ENCODE peak calls at places on chromosomes 7 and 10, in five cellular contexts. One of them, this sample, is unnamed.
A peak's percentile ranks its signal among the peaks of the same experiment; 100 is the strongest.

GRCh38 chr7:97735075-97735474 is 3.2 kb downstream of the TAC1 start:
- DNase-seq in CD8-positive, alpha-beta memory T cell: no peak
- DNase-seq in stimulated activated CD8-positive, alpha-beta memory T cell treated with anti-CD3 and anti-CD28 coated beads, Interleukin-15, amount 100 ng/mL, for 24 hours: no peak
- DNase-seq in H7: no peak
- DNase-seq in activated CD4-positive, alpha-beta T cell treated with anti-CD3 and anti-CD28 coated beads for 24 hours: no peak
- DNase-seq in this sample: no peak

GRCh38 chr10:33735463-33735862 is 401.0 kb upstream of the NRP1 start:
- DNase-seq in CD8-positive, alpha-beta memory T cell: no peak
- DNase-seq in stimulated activated CD8-positive, alpha-beta memory T cell treated with anti-CD3 and anti-CD28 coated beads, Interleukin-15, amount 100 ng/mL, for 24 hours: no peak
- DNase-seq in H7: no peak
- DNase-seq in activated CD4-positive, alpha-beta T cell treated with anti-CD3 and anti-CD28 coated beads for 24 hours: no peak
- DNase-seq in this sample: no peak

GRCh38 chr7:92997144-92997543 is 120.6 kb downstream of the SAMD9 start:
- DNase-seq in CD8-positive, alpha-beta memory T cell: no peak
- DNase-seq in stimulated activated CD8-positive, alpha-beta memory T cell treated with anti-CD3 and anti-CD28 coated beads, Interleukin-15, amount 100 ng/mL, for 24 hours: no peak
- DNase-seq in H7: no peak
- DNase-seq in activated CD4-positive, alpha-beta T cell treated with anti-CD3 and anti-CD28 coated beads for 24 hours: no peak
- DNase-seq in this sample: no peak

GRCh38 chr10:114188001-114188400 is 8.8 kb downstream of the TDRD1 start:
- DNase-seq in CD8-positive, alpha-beta memory T cell: no peak
- DNase-seq in stimulated activated CD8-positive, alpha-beta memory T cell treated with anti-CD3 and anti-CD28 coated beads, Interleukin-15, amount 100 ng/mL, for 24 hours: no peak
- DNase-seq in H7: no peak
- DNase-seq in activated CD4-positive, alpha-beta T cell treated with anti-CD3 and anti-CD28 coated beads for 24 hours: no peak
- DNase-seq in this sample: no peak

GRCh38 chr10:119498889-119499864 is 43.3 kb downstream of the RGS10 start:
- DNase-seq in CD8-positive, alpha-beta memory T cell: no peak
- DNase-seq in stimulated activated CD8-positive, alpha-beta memory T cell treated with anti-CD3 and anti-CD28 coated beads, Interleukin-15, amount 100 ng/mL, for 24 hours: no peak
- DNase-seq in H7: no peak
- DNase-seq in activated CD4-positive, alpha-beta T cell treated with anti-CD3 and anti-CD28 coated beads for 24 hours: no peak
- DNase-seq in this sample: no peak

GRCh38 chr7:77467453-77467852 is 51.3 kb upstream of the GSAP start:
- DNase-seq in CD8-positive, alpha-beta memory T cell: no peak
- DNase-seq in stimulated activated CD8-positive, alpha-beta memory T cell treated with anti-CD3 and anti-CD28 coated beads, Interleukin-15, amount 100 ng/mL, for 24 hours: no peak
- DNase-seq in H7: no peak
- DNase-seq in activated CD4-positive, alpha-beta T cell treated with anti-CD3 and anti-CD28 coated beads for 24 hours: no peak
- DNase-seq in this sample: no peak

GRCh38 chr7:55871932-55872485 is 9.5 kb upstream of the SEPTIN14 start:
- DNase-seq in CD8-positive, alpha-beta memory T cell: no peak
- DNase-seq in stimulated activated CD8-positive, alpha-beta memory T cell treated with anti-CD3 and anti-CD28 coated beads, Interleukin-15, amount 100 ng/mL, for 24 hours: no peak
- DNase-seq in H7: no peak
- DNase-seq in activated CD4-positive, alpha-beta T cell treated with anti-CD3 and anti-CD28 coated beads for 24 hours: no peak
- DNase-seq in this sample: no peak

GRCh38 chr7:43260980-43261878 is 148.8 kb downstream of the HECW1 start:
- DNase-seq in CD8-positive, alpha-beta memory T cell: peak; percentile 63
- DNase-seq in stimulated activated CD8-positive, alpha-beta memory T cell treated with anti-CD3 and anti-CD28 coated beads, Interleukin-15, amount 100 ng/mL, for 24 hours: peak; percentile 21
- DNase-seq in H7: peak; percentile 76
- DNase-seq in activated CD4-positive, alpha-beta T cell treated with anti-CD3 and anti-CD28 coated beads for 24 hours: peak; percentile 52
- DNase-seq in this sample: peak; percentile 39

GRCh38 chr10:46231087-46231486 is 55.7 kb upstream of the ANTXRL start:
- DNase-seq in CD8-positive, alpha-beta memory T cell: no peak
- DNase-seq in stimulated activated CD8-positive, alpha-beta memory T cell treated with anti-CD3 and anti-CD28 coated beads, Interleukin-15, amount 100 ng/mL, for 24 hours: no peak
- DNase-seq in H7: no peak
- DNase-seq in activated CD4-positive, alpha-beta T cell treated with anti-CD3 and anti-CD28 coated beads for 24 hours: no peak
- DNase-seq in this sample: no peak

GRCh38 chr10:4848341-4849041 is 22.5 kb downstream of the AKR1E2 start:
- DNase-seq in CD8-positive, alpha-beta memory T cell: no peak
- DNase-seq in stimulated activated CD8-positive, alpha-beta memory T cell treated with anti-CD3 and anti-CD28 coated beads, Interleukin-15, amount 100 ng/mL, for 24 hours: no peak
- DNase-seq in H7: no peak
- DNase-seq in activated CD4-positive, alpha-beta T cell treated with anti-CD3 and anti-CD28 coated beads for 24 hours: no peak
- DNase-seq in this sample: no peak

GRCh38 chr10:983951-984705 is 4.1 kb upstream of the GTPBP4 start:
- DNase-seq in CD8-positive, alpha-beta memory T cell: no peak
- DNase-seq in stimulated activated CD8-positive, alpha-beta memory T cell treated with anti-CD3 and anti-CD28 coated beads, Interleukin-15, amount 100 ng/mL, for 24 hours: no peak
- DNase-seq in H7: no peak
- DNase-seq in activated CD4-positive, alpha-beta T cell treated with anti-CD3 and anti-CD28 coated beads for 24 hours: no peak
- DNase-seq in this sample: no peak

GRCh38 chr7:113125728-113126127 is 7.4 kb upstream of the SMIM30 start:
- DNase-seq in CD8-positive, alpha-beta memory T cell: no peak
- DNase-seq in stimulated activated CD8-positive, alpha-beta memory T cell treated with anti-CD3 and anti-CD28 coated beads, Interleukin-15, amount 100 ng/mL, for 24 hours: no peak
- DNase-seq in H7: no peak
- DNase-seq in activated CD4-positive, alpha-beta T cell treated with anti-CD3 and anti-CD28 coated beads for 24 hours: no peak
- DNase-seq in this sample: no peak

GRCh38 chr7:131880078-131880477 is 323.6 kb upstream of the PODXL start:
- DNase-seq in CD8-positive, alpha-beta memory T cell: no peak
- DNase-seq in stimulated activated CD8-positive, alpha-beta memory T cell treated with anti-CD3 and anti-CD28 coated beads, Interleukin-15, amount 100 ng/mL, for 24 hours: no peak
- DNase-seq in H7: no peak
- DNase-seq in activated CD4-positive, alpha-beta T cell treated with anti-CD3 and anti-CD28 coated beads for 24 hours: no peak
- DNase-seq in this sample: no peak

GRCh38 chr7:93226310-93226709 is at the start of gene HEPACAM2:
- DNase-seq in CD8-positive, alpha-beta memory T cell: no peak
- DNase-seq in stimulated activated CD8-positive, alpha-beta memory T cell treated with anti-CD3 and anti-CD28 coated beads, Interleukin-15, amount 100 ng/mL, for 24 hours: no peak
- DNase-seq in H7: no peak
- DNase-seq in activated CD4-positive, alpha-beta T cell treated with anti-CD3 and anti-CD28 coated beads for 24 hours: no peak
- DNase-seq in this sample: no peak

GRCh38 chr10:50431118-50431517 is 179.8 kb upstream of the ASAH2 start:
- DNase-seq in CD8-positive, alpha-beta memory T cell: no peak
- DNase-seq in stimulated activated CD8-positive, alpha-beta memory T cell treated with anti-CD3 and anti-CD28 coated beads, Interleukin-15, amount 100 ng/mL, for 24 hours: no peak
- DNase-seq in H7: no peak
- DNase-seq in activated CD4-positive, alpha-beta T cell treated with anti-CD3 and anti-CD28 coated beads for 24 hours: no peak
- DNase-seq in this sample: no peak

GRCh38 chr10:103227416-103227815 is 18.3 kb upstream of the RPEL1 start:
- DNase-seq in CD8-positive, alpha-beta memory T cell: no peak
- DNase-seq in stimulated activated CD8-positive, alpha-beta memory T cell treated with anti-CD3 and anti-CD28 coated beads, Interleukin-15, amount 100 ng/mL, for 24 hours: no peak
- DNase-seq in H7: no peak
- DNase-seq in activated CD4-positive, alpha-beta T cell treated with anti-CD3 and anti-CD28 coated beads for 24 hours: no peak
- DNase-seq in this sample: no peak

GRCh38 chr10:78906734-78907385 is 161.9 kb upstream of the ZMIZ1 start:
- DNase-seq in CD8-positive, alpha-beta memory T cell: no peak
- DNase-seq in stimulated activated CD8-positive, alpha-beta memory T cell treated with anti-CD3 and anti-CD28 coated beads, Interleukin-15, amount 100 ng/mL, for 24 hours: no peak
- DNase-seq in H7: no peak
- DNase-seq in activated CD4-positive, alpha-beta T cell treated with anti-CD3 and anti-CD28 coated beads for 24 hours: no peak
- DNase-seq in this sample: no peak

GRCh38 chr10:48905311-48905710 is 34.3 kb downstream of the LRRC18 start:
- DNase-seq in CD8-positive, alpha-beta memory T cell: no peak
- DNase-seq in stimulated activated CD8-positive, alpha-beta memory T cell treated with anti-CD3 and anti-CD28 coated beads, Interleukin-15, amount 100 ng/mL, for 24 hours: no peak
- DNase-seq in H7: no peak
- DNase-seq in activated CD4-positive, alpha-beta T cell treated with anti-CD3 and anti-CD28 coated beads for 24 hours: no peak
- DNase-seq in this sample: no peak

GRCh38 chr10:124343351-124344265 is 75.1 kb downstream of the OAT start:
- DNase-seq in CD8-positive, alpha-beta memory T cell: no peak
- DNase-seq in stimulated activated CD8-positive, alpha-beta memory T cell treated with anti-CD3 and anti-CD28 coated beads, Interleukin-15, amount 100 ng/mL, for 24 hours: no peak
- DNase-seq in H7: peak; percentile 11
- DNase-seq in activated CD4-positive, alpha-beta T cell treated with anti-CD3 and anti-CD28 coated beads for 24 hours: no peak
- DNase-seq in this sample: no peak

GRCh38 chr10:3756360-3756740 is 28.7 kb downstream of the KLF6 start:
- DNase-seq in CD8-positive, alpha-beta memory T cell: no peak
- DNase-seq in stimulated activated CD8-positive, alpha-beta memory T cell treated with anti-CD3 and anti-CD28 coated beads, Interleukin-15, amount 100 ng/mL, for 24 hours: no peak
- DNase-seq in H7: no peak
- DNase-seq in activated CD4-positive, alpha-beta T cell treated with anti-CD3 and anti-CD28 coated beads for 24 hours: no peak
- DNase-seq in this sample: no peak

GRCh38 chr7:36086571-36086970 is 66.5 kb upstream of the EEPD1 start:
- DNase-seq in CD8-positive, alpha-beta memory T cell: no peak
- DNase-seq in stimulated activated CD8-positive, alpha-beta memory T cell treated with anti-CD3 and anti-CD28 coated beads, Interleukin-15, amount 100 ng/mL, for 24 hours: no peak
- DNase-seq in H7: no peak
- DNase-seq in activated CD4-positive, alpha-beta T cell treated with anti-CD3 and anti-CD28 coated beads for 24 hours: no peak
- DNase-seq in this sample: no peak

GRCh38 chr10:132194726-132195125 is 8.0 kb downstream of the DPYSL4 start:
- DNase-seq in CD8-positive, alpha-beta memory T cell: peak; percentile 33
- DNase-seq in stimulated activated CD8-positive, alpha-beta memory T cell treated with anti-CD3 and anti-CD28 coated beads, Interleukin-15, amount 100 ng/mL, for 24 hours: no peak
- DNase-seq in H7: no peak
- DNase-seq in activated CD4-positive, alpha-beta T cell treated with anti-CD3 and anti-CD28 coated beads for 24 hours: no peak
- DNase-seq in this sample: no peak

GRCh38 chr7:101940830-101941229 is 123.4 kb downstream of the CUX1 start:
- DNase-seq in CD8-positive, alpha-beta memory T cell: no peak
- DNase-seq in stimulated activated CD8-positive, alpha-beta memory T cell treated with anti-CD3 and anti-CD28 coated beads, Interleukin-15, amount 100 ng/mL, for 24 hours: no peak
- DNase-seq in H7: peak; percentile 75
- DNase-seq in activated CD4-positive, alpha-beta T cell treated with anti-CD3 and anti-CD28 coated beads for 24 hours: no peak
- DNase-seq in this sample: no peak

This sample was measured in NCI-H446 treated with DMSO at 0.1 percent for 48 hours.